ENCODE peak calls at places on chromosomes 3 and 15, in seven cellular contexts. R, M, D, A, Y, N and X are unnamed samples.

GRCh38 chr3:59809750-59810444 is 760.1 kb upstream of the CFAP20DC start:
- DNase-seq in R (no peak), M (no peak), D (no peak), A (no peak), Y (no peak), N (no peak), X (peak; percentile 5)

GRCh38 chr15:96893159-96893906 is 562.8 kb downstream of the NR2F2 start:
- DNase-seq in R (no peak), M (peak; percentile 7), D (no peak), A (no peak), Y (no peak), N (no peak), X (no peak)

GRCh38 chr15:69609176-69609575 is 156.6 kb downstream of the RPLP1 start:
- DNase-seq in R (no peak), M (peak; percentile 28), D (no peak), A (no peak), Y (no peak), N (peak; percentile 17), X (no peak)

GRCh38 chr3:30894521-30895289 is at the start of gene GADL1:
- DNase-seq in R (no peak), M (no peak), D (no peak), A (peak; percentile 12), Y (peak; percentile 43), N (peak; percentile 39), X (no peak)

GRCh38 chr15:52609593-52609992 is 40.8 kb upstream of the ARPP19 start:
- DNase-seq in R (no peak), M (no peak), D (no peak), A (no peak), Y (no peak), N (no peak), X (no peak)

GRCh38 chr3:15050405-15051092 is 14.6 kb downstream of the MRPS25 start:
- DNase-seq in R (no peak), M (no peak), D (no peak), A (no peak), Y (no peak), N (peak; percentile 72), X (no peak)

GRCh38 chr15:94555842-94556516 is 324.6 kb downstream of the MCTP2 start:
- DNase-seq in R (no peak), M (no peak), D (no peak), A (no peak), Y (no peak), N (no peak), X (no peak)

GRCh38 chr15:89494941-89495637 is 1.3 kb downstream of the RHCG start:
- DNase-seq in R (peak; percentile 40), M (no peak), D (peak; percentile 71), A (no peak), Y (no peak), N (peak; percentile 56), X (no peak)

GRCh38 chr3:87810427-87810826 is 248.4 kb downstream of the CGGBP1 start:
- DNase-seq in R (no peak), M (peak; percentile 23), D (no peak), A (no peak), Y (no peak), N (no peak), X (no peak)

GRCh38 chr3:133996251-133996661 is 33.5 kb downstream of the SLCO2A1 start:
- DNase-seq in R (peak; percentile 31), M (no peak), D (peak; percentile 69), A (no peak), Y (no peak), N (no peak), X (no peak)

GRCh38 chr3:9247361-9248231 is 1.9 kb downstream of the SRGAP3 start:
- DNase-seq in R (peak; percentile 66), M (no peak), D (no peak), A (no peak), Y (no peak), N (no peak), X (no peak)

GRCh38 chr3:20853890-20854289 is 667.9 kb upstream of the SGO1 start:
- DNase-seq in R (no peak), M (no peak), D (no peak), A (no peak), Y (no peak), N (no peak), X (no peak)

GRCh38 chr15:50685976-50686467 is 575 bp downstream of the TRPM7 start:
- DNase-seq in R (peak; percentile 81), M (peak; percentile 7), D (peak; percentile 85), A (peak; percentile 36), Y (peak; percentile 50), N (peak; percentile 80), X (peak; percentile 78)

GRCh38 chr3:171371354-171371753 is 88.9 kb downstream of the TNIK start:
- DNase-seq in R (no peak), M (no peak), D (no peak), A (no peak), Y (no peak), N (no peak), X (no peak)

GRCh38 chr15:83654379-83655236 is 685 bp downstream of the ADAMTSL3 start:
- DNase-seq in R (no peak), M (no peak), D (peak; percentile 74), A (no peak), Y (peak; percentile 63), N (no peak), X (no peak)

GRCh38 chr3:162978136-162978535 is 1481.5 kb downstream of the OTOL1 start:
- DNase-seq in R (no peak), M (no peak), D (no peak), A (no peak), Y (no peak), N (no peak), X (no peak)

GRCh38 chr15:101386006-101386405 is 91.0 kb upstream of the SNRPA1 start:
- DNase-seq in R (no peak), M (no peak), D (no peak), A (no peak), Y (no peak), N (no peak), X (no peak)

GRCh38 chr15:91790826-91791225 is 62.7 kb upstream of the SLCO3A1 start:
- DNase-seq in R (no peak), M (no peak), D (no peak), A (no peak), Y (no peak), N (no peak), X (no peak)

GRCh38 chr3:62172199-62172598 is 201.2 kb downstream of the FEZF2 start:
- DNase-seq in R (no peak), M (no peak), D (no peak), A (no peak), Y (no peak), N (no peak), X (no peak)

GRCh38 chr3:109731639-109732473 is 394.5 kb upstream of the DPPA4 start:
- DNase-seq in R (no peak), M (peak; percentile 60), D (no peak), A (peak; percentile 48), Y (no peak), N (peak; percentile 79), X (peak; percentile 60)

GRCh38 chr15:56758770-56759449 is 25.6 kb upstream of the ZNF280D start:
- DNase-seq in R (no peak), M (peak; percentile 80), D (no peak), A (peak; percentile 52), Y (no peak), N (no peak), X (no peak)

GRCh38 chr3:136021798-136022197 is 56.3 kb downstream of the PPP2R3A start:
- DNase-seq in R (no peak), M (no peak), D (no peak), A (no peak), Y (no peak), N (no peak), X (no peak)

GRCh38 chr3:40550168-40550567 is 25.4 kb downstream of the ZNF621 start:
- DNase-seq in R (no peak), M (no peak), D (no peak), A (peak; percentile 9), Y (no peak), N (no peak), X (no peak)

GRCh38 chr15:100281096-100281917 is 60.5 kb downstream of the ADAMTS17 start:
- DNase-seq in R (no peak), M (no peak), D (no peak), A (no peak), Y (no peak), N (no peak), X (no peak)

GRCh38 chr15:51621917-51622268 is 678 bp downstream of the DMXL2 start:
- DNase-seq in R (no peak), M (peak; percentile 55), D (peak; percentile 80), A (peak; percentile 47), Y (peak; percentile 33), N (peak; percentile 67), X (peak; percentile 3)

GRCh38 chr15:90883971-90884718 is at the start of gene FES:
- DNase-seq in R (no peak), M (no peak), D (peak; percentile 94), A (no peak), Y (peak; percentile 71), N (peak; percentile 74), X (no peak)

GRCh38 chr3:123799544-123800351 is 84.4 kb downstream of the MYLK start:
- DNase-seq in R (no peak), M (no peak), D (no peak), A (no peak), Y (peak; percentile 27), N (peak; percentile 79), X (no peak)

GRCh38 chr15:51623386-51623938 is 891 bp upstream of the DMXL2 start:
- DNase-seq in R (no peak), M (no peak), D (no peak), A (peak; percentile 1), Y (no peak), N (peak; percentile 61), X (no peak)

GRCh38 chr3:184816654-184817053 is 4.7 kb downstream of the VPS8 start:
- DNase-seq in R (no peak), M (no peak), D (no peak), A (no peak), Y (no peak), N (no peak), X (no peak)

GRCh38 chr15:66641485-66642313 is 60.3 kb upstream of the SMAD6 start:
- DNase-seq in R (no peak), M (no peak), D (no peak), A (no peak), Y (no peak), N (peak; percentile 77), X (no peak)

GRCh38 chr15:91263632-91264477 is 163.8 kb downstream of the SV2B start:
- DNase-seq in R (peak; percentile 92), M (peak; percentile 14), D (no peak), A (no peak), Y (peak; percentile 76), N (peak; percentile 52), X (no peak)

GRCh38 chr3:79886204-79886603 is 118.4 kb upstream of the ROBO1 start:
- DNase-seq in R (no peak), M (no peak), D (no peak), A (no peak), Y (no peak), N (no peak), X (no peak)

GRCh38 chr3:120274739-120275167 is 10.3 kb downstream of the GPR156 start:
- DNase-seq in R (no peak), M (no peak), D (no peak), A (no peak), Y (no peak), N (no peak), X (no peak)

GRCh38 chr15:84926491-84927220 is 42.2 kb downstream of the SLC28A1 start:
- DNase-seq in R (no peak), M (no peak), D (no peak), A (no peak), Y (no peak), N (no peak), X (no peak)